ENCODE peak calls at places on chromosomes 5 and 9, in ten cellular contexts. S is stimulated activated CD4-positive, alpha-beta T cell treated with anti-CD3 and anti-CD28 coated beads, Interleukin-4, amount 100 ng/mL, for 1 hour; A is adrenal gland; Q is cerebellar cortex; Z is frontal cortex; G is AG04450; C is spleen; X is RWPE1; P is T47D; M is MCF 10A. H is an unnamed sample.

GRCh38 chr5:108417166-108417670 is 35.3 kb upstream of the FBXL17 start:
- DNase-seq in M (no peak), X (no peak), S (no peak), Q (no peak), P (peak), Z (no peak), C (no peak), A (no peak), G (no peak), H (no peak)

GRCh38 chr9:4762889-4763521 is 22.0 kb upstream of the AK3 start:
- DNase-seq in C (peak), G (no peak), Z (no peak), A (peak), M (no peak), P (no peak), X (no peak), Q (peak), S (no peak), H (no peak)

GRCh38 chr5:53169933-53170332 is 60.4 kb upstream of the MOCS2 start:
- DNase-seq in P (no peak), A (no peak), X (no peak), M (no peak), Q (no peak), C (no peak), G (no peak), S (no peak), Z (no peak), H (no peak)

GRCh38 chr9:121929893-121930875 is 162.9 kb downstream of the TTLL11 start:
- DNase-seq in X (no peak), S (no peak), M (no peak), Z (no peak), C (no peak), Q (peak), P (peak), G (no peak), A (no peak), H (no peak)

GRCh38 chr9:7171461-7171860 is 413.7 kb downstream of the KDM4C start:
- DNase-seq in M (no peak), Q (no peak), X (no peak), Z (no peak), G (no peak), S (no peak), C (no peak), P (no peak), A (no peak), H (no peak)

GRCh38 chr5:39399135-39400036 is 25.4 kb downstream of the DAB2 start:
- DNase-seq in S (no peak), P (no peak), A (peak), X (peak), M (peak), Z (no peak), G (peak), Q (no peak), C (no peak), H (no peak)

GRCh38 chr9:89890326-89890980 is 285.6 kb downstream of the GADD45G start:
- DNase-seq in Z (no peak), A (no peak), G (no peak), Q (no peak), P (no peak), M (no peak), X (no peak), S (no peak), C (peak), H (peak)

GRCh38 chr5:180830253-180831138 is 27.9 kb upstream of the MGAT1 start:
- DNase-seq in Z (peak), P (peak), C (peak), M (peak), A (peak), S (peak), X (peak), G (no peak), Q (peak), H (no peak)

GRCh38 chr5:53170748-53171349 is 61.3 kb upstream of the MOCS2 start:
- DNase-seq in P (peak), M (peak), Q (peak), G (no peak), C (no peak), X (peak), Z (no peak), A (peak), S (no peak), H (no peak)

GRCh38 chr5:178142642-178143041 is 11.0 kb downstream of the NHP2 start:
- DNase-seq in S (no peak), X (no peak), M (no peak), Q (no peak), C (no peak), G (no peak), A (no peak), Z (no peak), P (no peak), H (no peak)

GRCh38 chr9:94861589-94862241 is 135.2 kb downstream of the AOPEP start:
- DNase-seq in S (no peak), P (no peak), G (peak), Z (no peak), C (no peak), A (no peak), X (no peak), M (peak), Q (no peak), H (no peak)

GRCh38 chr5:125042243-125042887 is 295.9 kb upstream of the ZNF608 start:
- DNase-seq in S (no peak), X (no peak), Z (no peak), Q (no peak), G (no peak), P (no peak), C (no peak), M (peak), A (no peak), H (no peak)

H was measured in chondrocyte.